ENCODE peak calls at places on chromosomes 13 and 19, in seven cellular contexts. G is Calu3; X is WTC11; W is neural progenitor cell; M is choroid plexus epithelial cell; N is mucosa of descending colon; I is CD4-positive, alpha-beta T cell. U is an unnamed sample.

GRCh38 chr19:37855098-37855497 is 51.3 kb downstream of the WDR87 start:
- DNase-seq in X (no peak), W (no peak), G (no peak), M (peak), I (no peak), N (peak), U (peak)

GRCh38 chr19:54256250-54257115 is 590 bp downstream of the LILRB5 start:
- DNase-seq in W (no peak), G (no peak), I (no peak), X (no peak), M (no peak), N (no peak), U (no peak)

GRCh38 chr13:24997367-24997967 is 98.5 kb upstream of the PABPC3 start:
- DNase-seq in W (peak), N (no peak), M (peak), X (no peak), G (peak), I (no peak), U (peak)

GRCh38 chr13:79404985-79405384 is 1.1 kb downstream of the RBM26 start:
- DNase-seq in M (no peak), G (no peak), X (no peak), N (no peak), W (no peak), I (no peak), U (peak)

GRCh38 chr19:55333870-55334269 is 5.8 kb upstream of the KMT5C start:
- DNase-seq in I (no peak), M (no peak), W (no peak), G (peak), N (peak), X (no peak), U (no peak)

GRCh38 chr19:35216833-35217707 is 11.5 kb downstream of the FAM187B start:
- DNase-seq in I (peak), M (no peak), W (no peak), N (no peak), X (peak), G (peak), U (peak)

GRCh38 chr13:21567714-21568113 is 36.3 kb downstream of the MICU2 start:
- DNase-seq in W (no peak), X (no peak), G (no peak), I (no peak), M (no peak), N (no peak), U (peak)

GRCh38 chr19:33728141-33728540 is 68.5 kb upstream of the KCTD15 start:
- DNase-seq in X (no peak), I (no peak), M (no peak), G (no peak), N (no peak), W (no peak), U (no peak)

GRCh38 chr19:7682175-7682855 is 1.7 kb downstream of the TRAPPC5 start:
- DNase-seq in I (no peak), G (no peak), N (no peak), W (no peak), X (peak), M (no peak), U (no peak)

GRCh38 chr19:53960886-53961285 is 1.9 kb upstream of the CACNG8 start:
- DNase-seq in W (no peak), N (no peak), I (no peak), M (no peak), X (no peak), G (no peak), U (no peak)

GRCh38 chr13:83153833-83154232 is 728.4 kb downstream of the SLITRK1 start:
- DNase-seq in M (peak), X (no peak), I (no peak), W (no peak), G (no peak), N (no peak), U (no peak)

GRCh38 chr19:10045371-10045770 is 32.1 kb downstream of the RDH8 start:
- DNase-seq in I (no peak), W (no peak), N (no peak), X (no peak), G (no peak), M (no peak), U (no peak)

GRCh38 chr13:27691207-27691606 is 69.5 kb downstream of the POLR1D start:
- DNase-seq in M (no peak), X (no peak), W (no peak), N (no peak), G (no peak), I (no peak), U (no peak)

GRCh38 chr13:33639640-33640080 is 178.3 kb upstream of the RFC3 start:
- DNase-seq in N (no peak), M (no peak), W (no peak), I (no peak), G (no peak), X (no peak), U (peak)

GRCh38 chr19:35112995-35113693 is 2.5 kb upstream of the FXYD3 start:
- DNase-seq in W (no peak), X (peak), I (no peak), N (no peak), M (no peak), G (no peak), U (no peak)

GRCh38 chr13:105838231-105838630 is 697.2 kb downstream of the EFNB2 start:
- DNase-seq in N (no peak), X (no peak), I (no peak), M (no peak), W (no peak), G (no peak), U (no peak)

GRCh38 chr19:46902402-46902766 is 41.6 kb downstream of the ARHGAP35 start:
- DNase-seq in W (no peak), M (no peak), G (peak), X (no peak), N (no peak), I (no peak), U (no peak)

GRCh38 chr19:50368649-50369570 is 3.5 kb upstream of the NAPSA start:
- DNase-seq in W (peak), G (peak), I (peak), N (peak), M (peak), X (peak), U (peak)
- TF ChIP-seq CTCF in W (peak), G (peak), I (peak), N (peak), M (peak), X (peak), U (peak)

DNA sequence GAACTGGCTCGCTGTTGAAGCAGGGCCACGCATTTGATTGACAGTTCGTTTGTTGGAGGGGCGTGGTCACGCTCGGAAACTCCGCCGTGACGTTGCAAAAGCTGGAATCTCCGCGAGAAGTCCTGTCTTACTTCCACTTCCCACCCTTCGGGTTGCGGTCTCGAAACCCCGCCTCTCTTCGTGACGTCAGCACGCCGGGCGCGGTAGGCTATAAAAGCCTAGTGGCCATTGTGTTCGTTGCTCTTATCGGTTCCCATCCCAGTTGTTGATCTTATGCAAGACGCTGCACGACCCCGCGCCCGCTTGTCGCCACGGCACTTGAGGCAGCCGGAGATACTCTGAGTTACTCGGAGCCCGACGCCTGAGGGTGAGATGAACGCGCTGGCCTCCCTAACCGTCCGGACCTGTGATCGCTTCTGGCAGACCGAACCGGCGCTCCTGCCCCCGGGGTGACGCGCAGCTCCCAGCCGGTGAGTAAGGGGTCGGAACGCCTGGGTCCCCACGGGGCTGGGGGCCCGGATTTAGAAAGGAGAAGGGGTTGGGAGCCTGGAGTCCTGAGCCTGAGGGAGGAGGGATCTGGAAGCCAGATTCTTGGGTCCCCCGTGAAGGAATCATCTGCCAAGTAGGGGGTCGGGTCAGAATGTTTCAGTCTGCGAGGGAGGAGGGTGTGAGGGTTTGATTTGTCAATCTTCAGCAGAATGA is at the start of gene PPP1R15A:
- DNase-seq in M (peak), G (peak), W (peak), I (peak), N (peak), X (peak), U (peak)
- TF ChIP-seq CTCF in M (no peak), G (no peak), W (peak), I (no peak), N (no peak), X (no peak), U (no peak)

GRCh38 chr13:19590423-19590822 is 29.1 kb upstream of the TPTE2 start:
- DNase-seq in M (no peak), N (no peak), G (no peak), I (no peak), X (no peak), W (no peak), U (no peak)

GRCh38 chr13:19586904-19587634 is 25.7 kb upstream of the TPTE2 start:
- DNase-seq in X (no peak), W (no peak), N (peak), M (peak), I (peak), G (no peak), U (peak)

GRCh38 chr13:19591864-19592263 is 30.5 kb upstream of the TPTE2 start:
- DNase-seq in W (no peak), N (no peak), I (no peak), X (no peak), M (no peak), G (no peak), U (no peak)

GRCh38 chr13:19589312-19589711 is 28.0 kb upstream of the TPTE2 start:
- DNase-seq in I (no peak), G (no peak), W (no peak), M (no peak), X (no peak), N (no peak), U (no peak)

GRCh38 chr13:19587635-19588300 is 26.4 kb upstream of the TPTE2 start:
- DNase-seq in X (no peak), W (no peak), I (no peak), N (no peak), M (peak), G (peak), U (peak)
- TF ChIP-seq CTCF in X (no peak), W (peak), I (peak), N (no peak), M (peak), G (peak), U (peak)

DNA sequence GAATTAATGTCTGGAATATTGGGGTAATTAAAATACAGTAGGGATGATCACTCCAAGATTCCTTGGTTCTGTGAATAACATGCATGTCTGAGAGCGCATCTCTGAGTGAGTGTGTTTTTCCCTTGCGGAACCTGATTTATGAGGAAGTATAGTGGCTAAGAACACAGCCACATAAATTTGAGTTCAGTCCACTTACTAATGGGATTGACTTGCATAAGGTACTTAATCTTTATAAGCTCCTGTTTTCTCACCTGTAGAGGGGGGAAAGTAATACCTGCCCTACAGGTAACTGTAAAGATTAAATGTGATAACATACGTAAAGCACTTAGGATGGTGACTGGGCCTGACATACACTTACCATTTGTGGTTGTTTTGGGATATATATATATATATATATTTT is 60.8 kb downstream of the KLF5 start:
- DNase-seq in I (no peak), X (no peak), M (no peak), W (no peak), N (no peak), G (no peak), U (no peak)
- TF ChIP-seq CTCF in I (no peak), X (no peak), M (no peak), W (no peak), N (no peak), G (no peak), U (no peak)

DNA sequence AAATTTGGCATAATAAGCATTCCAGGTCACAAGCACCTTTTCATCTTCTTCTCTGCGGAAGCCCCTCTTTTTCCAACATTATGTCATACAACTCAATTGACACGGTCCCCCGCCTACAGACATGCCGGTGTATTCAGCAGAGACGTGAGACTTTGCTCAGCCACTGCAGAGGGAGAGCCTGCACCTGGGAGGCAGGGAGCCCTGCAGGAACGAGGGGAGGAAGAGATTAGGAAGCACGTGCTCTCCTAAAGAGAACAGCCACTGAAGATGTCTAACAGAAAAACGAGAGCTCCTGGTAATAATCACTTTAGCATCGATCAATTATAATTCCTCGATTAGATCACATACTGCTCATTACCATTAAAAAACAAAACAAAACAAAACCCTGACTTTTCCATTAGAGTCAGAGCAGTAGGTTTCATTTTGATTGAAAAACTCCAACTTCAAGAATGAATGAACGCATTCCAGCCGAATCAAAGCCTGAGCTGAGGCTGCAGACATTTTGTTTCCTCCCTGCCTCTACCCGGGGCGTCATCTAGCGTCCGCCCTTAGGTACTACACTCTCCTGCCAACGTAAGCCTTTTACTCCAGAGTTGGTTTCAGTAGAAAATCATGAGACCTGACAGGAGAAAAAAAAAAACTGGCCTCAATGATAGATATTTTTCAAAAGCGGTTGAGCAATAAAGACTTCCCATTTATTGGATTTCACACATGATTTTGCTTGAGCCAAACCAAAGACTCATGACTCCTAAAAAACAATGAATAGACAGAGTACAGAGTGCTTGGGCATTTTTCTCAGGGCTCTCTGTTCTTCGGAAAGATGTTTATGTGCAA is 194.5 kb downstream of the KATNAL1 start:
- DNase-seq in X (peak), N (peak), I (peak), G (peak), M (peak), W (peak), U (peak)
- TF ChIP-seq CTCF in X (peak), N (peak), I (peak), G (peak), M (peak), W (peak), U (peak)

DNA sequence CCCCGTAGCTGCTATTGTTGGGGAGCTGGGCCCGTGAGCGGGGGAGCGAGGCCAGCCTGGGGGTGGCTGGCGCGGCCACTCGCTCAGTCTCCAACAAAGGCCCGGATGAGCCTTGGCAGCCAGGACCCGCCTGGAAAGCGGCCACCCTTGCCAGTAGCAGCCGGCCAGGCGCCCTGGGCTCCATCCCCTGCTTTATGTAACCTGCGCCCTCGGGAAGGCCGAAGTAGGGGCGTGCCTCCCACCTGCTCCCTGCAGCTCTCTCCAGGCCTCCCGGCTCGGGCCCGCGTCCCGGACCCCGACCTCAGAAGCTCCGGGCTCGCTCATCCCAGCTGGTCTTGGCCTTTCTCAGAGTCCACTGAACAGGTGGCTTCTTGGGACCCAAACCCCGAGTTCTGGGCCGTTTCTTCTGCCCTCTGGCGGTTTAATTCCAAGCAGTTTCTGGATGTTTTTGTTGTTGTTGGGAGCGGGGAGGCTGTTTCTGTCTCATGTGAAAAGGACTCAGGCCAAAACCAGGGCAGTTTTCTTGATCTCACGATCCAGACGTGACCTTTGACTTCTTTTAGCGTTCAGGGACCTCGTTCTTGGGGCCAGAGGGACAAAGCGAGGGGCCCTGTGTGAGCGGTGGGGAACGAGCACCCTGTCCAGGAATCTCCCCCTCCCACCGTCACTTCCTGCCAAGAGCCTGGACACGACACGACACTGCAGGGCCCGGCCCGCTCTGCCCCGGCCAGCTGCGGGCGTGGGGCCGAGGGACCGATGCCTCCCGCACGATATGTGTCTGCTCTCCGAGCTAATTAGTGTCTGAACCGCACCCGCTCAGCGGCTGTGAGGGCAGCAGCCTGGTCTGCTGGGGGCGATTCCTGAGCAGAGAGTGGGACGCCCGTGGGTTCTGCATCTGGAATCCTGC is 1.3 kb downstream of the CDC34 start:
- DNase-seq in N (peak), G (peak), I (no peak), M (peak), X (peak), W (peak), U (peak)
- TF ChIP-seq CTCF in N (peak), G (peak), I (peak), M (peak), X (no peak), W (peak), U (peak)

GRCh38 chr19:4519521-4520277 is 1.4 kb upstream of the PLIN4 start:
- DNase-seq in W (no peak), G (no peak), N (no peak), M (no peak), X (no peak), I (no peak), U (no peak)

GRCh38 chr19:4519172-4519496 is 848 bp upstream of the PLIN4 start:
- DNase-seq in M (no peak), G (no peak), X (no peak), N (no peak), W (no peak), I (no peak), U (no peak)

GRCh38 chr19:4517451-4518057 is 732 bp downstream of the PLIN4 start:
- DNase-seq in X (no peak), I (no peak), N (no peak), M (no peak), W (no peak), G (no peak), U (no peak)

GRCh38 chr19:4516939-4517300 is 1.4 kb downstream of the PLIN4 start:
- DNase-seq in N (no peak), W (no peak), G (no peak), M (no peak), X (no peak), I (no peak), U (no peak)

DNA sequence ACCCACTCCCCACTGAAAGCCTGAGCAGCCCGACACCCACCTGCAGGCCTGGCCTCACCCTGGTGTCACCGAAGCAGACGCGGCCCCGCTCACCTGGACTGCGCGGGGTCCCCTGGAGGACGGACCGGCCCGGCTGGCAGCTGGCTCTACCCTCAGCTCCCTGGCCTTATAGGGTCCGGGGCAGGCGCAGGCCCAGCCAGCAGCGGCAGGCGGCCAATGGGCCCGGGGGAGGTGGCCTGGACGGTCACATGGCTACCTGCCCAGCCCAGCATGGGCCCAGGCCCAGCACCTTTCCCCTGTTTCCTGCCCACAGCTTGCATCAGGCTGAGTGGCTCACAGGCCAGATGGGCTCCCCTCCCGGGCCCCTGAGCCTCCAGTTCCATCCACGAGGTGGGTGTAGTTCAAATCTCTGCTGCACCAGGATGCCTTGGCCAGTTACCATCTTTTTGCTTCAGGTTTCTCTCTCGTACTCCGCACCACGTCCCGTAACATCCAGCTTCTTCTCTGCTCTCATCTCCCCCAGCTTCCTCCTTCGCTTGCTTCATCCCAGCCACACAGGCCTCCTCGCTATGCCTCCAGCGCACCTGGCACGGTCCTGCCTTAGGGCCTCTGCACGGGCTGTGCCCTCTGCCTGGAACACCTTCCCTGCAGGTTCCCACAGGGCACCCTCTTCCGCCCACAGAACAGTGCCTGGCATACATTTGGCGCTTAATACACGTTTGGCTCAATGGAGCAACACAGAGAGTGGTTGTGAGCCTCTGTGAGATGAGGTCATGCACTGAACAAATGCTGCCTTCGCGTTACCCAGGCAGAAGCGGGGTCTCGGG is at the start of gene PLIN4:
- DNase-seq in I (no peak), W (no peak), X (peak), M (peak), N (no peak), G (no peak), U (no peak)
- TF ChIP-seq CTCF in I (no peak), W (no peak), X (no peak), M (no peak), N (no peak), G (no peak), U (no peak)

GRCh38 chr19:50025022-50025793 is at the start of gene VRK3:
- DNase-seq in N (peak), X (peak), I (peak), M (peak), G (peak), W (peak), U (peak)
- TF ChIP-seq CTCF in N (no peak), X (no peak), I (no peak), M (no peak), G (no peak), W (peak), U (peak)

GRCh38 chr13:20128459-20128927 is 32.4 kb downstream of the GJA3 start:
- DNase-seq in I (no peak), N (no peak), G (peak), X (peak), M (no peak), W (peak), U (no peak)
- TF ChIP-seq CTCF in I (peak), N (peak), G (no peak), X (no peak), M (peak), W (peak), U (no peak)

GRCh38 chr19:16625183-16625958 is 2.6 kb downstream of the MED26 start:
- DNase-seq in X (no peak), W (no peak), I (no peak), G (no peak), M (no peak), N (no peak), U (no peak)

GRCh38 chr19:16624236-16624635 is 3.8 kb downstream of the MED26 start:
- DNase-seq in M (no peak), N (no peak), I (no peak), X (no peak), W (no peak), G (no peak), U (no peak)

GRCh38 chr19:16623066-16623465 is 4.9 kb downstream of the MED26 start:
- DNase-seq in I (no peak), G (no peak), N (no peak), M (no peak), X (no peak), W (no peak), U (no peak)

GRCh38 chr19:16621165-16621800 is 6.7 kb downstream of the MED26 start:
- DNase-seq in M (no peak), G (no peak), W (no peak), I (no peak), N (no peak), X (no peak), U (no peak)

GRCh38 chr19:16623576-16623975 is 4.4 kb downstream of the MED26 start:
- DNase-seq in W (no peak), X (no peak), I (no peak), G (no peak), N (no peak), M (no peak), U (no peak)
- TF ChIP-seq CTCF in W (no peak), X (no peak), I (no peak), G (no peak), N (no peak), M (no peak), U (peak)